ENCODE peak calls at places on chromosomes 16 and 17, in four cellular contexts. L is activated naive CD8-positive, alpha-beta T cell treated with anti-CD3 and anti-CD28 coated beads, Interleukin-2, amount 50 U/mL, for 24 hours; M is GM13977; D is GM23248. Q is an unnamed sample.

GRCh38 chr17:19239544-19239943 is 2.4 kb downstream of the EPN2 start:
- DNase-seq in L (no peak), M (no peak), D (peak), Q (no peak)

GRCh38 chr17:42424991-42425610 is 2.0 kb upstream of the CAVIN1 start:
- DNase-seq in L (no peak), M (no peak), D (peak), Q (no peak)

GRCh38 chr17:30433514-30433913 is 43.7 kb upstream of the GOSR1 start:
- DNase-seq in L (no peak), M (no peak), D (peak), Q (peak)

GRCh38 chr17:38907930-38908675 is 17.3 kb upstream of the LASP1NB start:
- DNase-seq in L (no peak), M (no peak), D (no peak), Q (no peak)

GRCh38 chr16:53085539-53086450 is 31.0 kb downstream of the CHD9 start:
- DNase-seq in L (no peak), M (no peak), D (peak), Q (peak)

GRCh38 chr17:76546556-76547182 is 6.8 kb downstream of the PRCD start:
- DNase-seq in L (no peak), M (no peak), D (peak), Q (no peak)

GRCh38 chr17:45428050-45428953 is 4.4 kb downstream of the ARHGAP27 start:
- DNase-seq in L (peak), M (peak), D (peak), Q (peak)

GRCh38 chr16:27325736-27326135 is 12.0 kb downstream of the IL4R start:
- DNase-seq in L (no peak), M (no peak), D (no peak), Q (no peak)

GRCh38 chr16:49952386-49952785 is 72.6 kb upstream of the CNEP1R1 start:
- DNase-seq in L (no peak), M (no peak), D (no peak), Q (no peak)

GRCh38 chr16:25264599-25264998 is 7.0 kb upstream of the ZKSCAN2 start:
- DNase-seq in L (peak), M (no peak), D (peak), Q (peak)

GRCh38 chr17:76560036-76560876 is 20.4 kb downstream of the PRCD start:
- DNase-seq in L (no peak), M (no peak), D (no peak), Q (no peak)

GRCh38 chr17:21842332-21843317 is 150.3 kb downstream of the KCNJ18 start:
- DNase-seq in L (no peak), M (peak), D (no peak), Q (peak)

GRCh38 chr16:49824600-49824999 is 31.3 kb downstream of the ZNF423 start:
- DNase-seq in L (no peak), M (no peak), D (no peak), Q (no peak)

GRCh38 chr17:18974407-18975149 is 22.6 kb downstream of the SLC5A10 start:
- DNase-seq in L (peak), M (no peak), D (peak), Q (no peak)

GRCh38 chr16:81626181-81626674 is 152.9 kb upstream of the PLCG2 start:
- DNase-seq in L (no peak), M (no peak), D (peak), Q (no peak)

GRCh38 chr16:16062023-16062932 is 112.9 kb downstream of the ABCC1 start:
- DNase-seq in L (peak), M (no peak), D (no peak), Q (no peak)

GRCh38 chr16:3861808-3862451 is 18.6 kb downstream of the CREBBP start:
- DNase-seq in L (no peak), M (no peak), D (peak), Q (no peak)

GRCh38 chr17:39094607-39095308 is 56.7 kb downstream of the PLXDC1 start:
- DNase-seq in L (peak), M (peak), D (no peak), Q (no peak)

GRCh38 chr17:80846932-80847331 is 144.7 kb upstream of the CHMP6 start:
- DNase-seq in L (no peak), M (no peak), D (no peak), Q (no peak)

GRCh38 chr16:84228321-84228838 is 11.4 kb downstream of the KCNG4 start:
- DNase-seq in L (no peak), M (no peak), D (peak), Q (peak)

GRCh38 chr16:86297391-86297790 is 212.9 kb upstream of the FOXF1 start:
- DNase-seq in L (no peak), M (no peak), D (peak), Q (no peak)

GRCh38 chr16:90011196-90011819 is 7.9 kb downstream of the DBNDD1 start:
- DNase-seq in L (no peak), M (no peak), D (no peak), Q (no peak)

GRCh38 chr16:26731729-26732128 is 335.0 kb upstream of the C16orf82 start:
- DNase-seq in L (no peak), M (no peak), D (no peak), Q (no peak)

GRCh38 chr16:50038756-50039529 is 13.9 kb downstream of the CNEP1R1 start:
- DNase-seq in L (no peak), M (no peak), D (peak), Q (no peak)

GRCh38 chr16:81195907-81196534 is 42.5 kb upstream of the BCO1 start:
- DNase-seq in L (no peak), M (no peak), D (no peak), Q (no peak)

GRCh38 chr16:84514874-84515835 is 10.7 kb upstream of the MEAK7 start:
- DNase-seq in L (peak), M (peak), D (no peak), Q (no peak)